ENCODE peak calls at places on chromosomes 6 and 20, in six cellular contexts. One of them, this sample, is unnamed.

GRCh38 chr20:2006452-2007381 is 12.9 kb upstream of the PDYN start:
- DNase-seq in mammary epithelial cell: peak; percentile 56
- DNase-seq in breast epithelium: no peak
- DNase-seq in heart left ventricle: no peak
- DNase-seq in lung: peak; percentile 30
- DNase-seq in pancreas: no peak
- DNase-seq in this sample: no peak

GRCh38 chr6:8392569-8392968 is 42.8 kb downstream of the SLC35B3 start:
- DNase-seq in mammary epithelial cell: no peak
- DNase-seq in breast epithelium: no peak
- DNase-seq in heart left ventricle: no peak
- DNase-seq in lung: no peak
- DNase-seq in pancreas: no peak
- DNase-seq in this sample: no peak

GRCh38 chr6:76264466-76264865 is 192.0 kb upstream of the IMPG1 start:
- DNase-seq in mammary epithelial cell: peak; percentile 1
- DNase-seq in breast epithelium: no peak
- DNase-seq in heart left ventricle: no peak
- DNase-seq in lung: no peak
- DNase-seq in pancreas: no peak
- DNase-seq in this sample: no peak

GRCh38 chr6:160102956-160103824 is 18.4 kb upstream of the SLC22A1 start:
- DNase-seq in mammary epithelial cell: no peak
- DNase-seq in breast epithelium: no peak
- DNase-seq in heart left ventricle: no peak
- DNase-seq in lung: no peak
- DNase-seq in pancreas: no peak
- DNase-seq in this sample: no peak

GRCh38 chr20:11935754-11936551 is 18.3 kb downstream of the BTBD3 start:
- DNase-seq in mammary epithelial cell: no peak
- DNase-seq in breast epithelium: no peak
- DNase-seq in heart left ventricle: no peak
- DNase-seq in lung: no peak
- DNase-seq in pancreas: no peak
- DNase-seq in this sample: no peak

GRCh38 chr6:26457407-26457795 is 354 bp upstream of the BTN2A1 start:
- DNase-seq in mammary epithelial cell: no peak
- DNase-seq in breast epithelium: no peak
- DNase-seq in heart left ventricle: no peak
- DNase-seq in lung: peak; percentile 36
- DNase-seq in pancreas: peak; percentile 28
- DNase-seq in this sample: peak; percentile 16

GRCh38 chr20:64038252-64038578 is 2.2 kb downstream of the C20orf204 start:
- DNase-seq in mammary epithelial cell: no peak
- DNase-seq in breast epithelium: no peak
- DNase-seq in heart left ventricle: no peak
- DNase-seq in lung: no peak
- DNase-seq in pancreas: no peak
- DNase-seq in this sample: no peak

GRCh38 chr6:40298207-40298606 is 289.0 kb downstream of the LRFN2 start:
- DNase-seq in mammary epithelial cell: no peak
- DNase-seq in breast epithelium: no peak
- DNase-seq in heart left ventricle: no peak
- DNase-seq in lung: no peak
- DNase-seq in pancreas: no peak
- DNase-seq in this sample: no peak

GRCh38 chr20:1633535-1633934 is 13.7 kb upstream of the SIRPB1 start:
- DNase-seq in mammary epithelial cell: peak; percentile 10
- DNase-seq in breast epithelium: no peak
- DNase-seq in heart left ventricle: no peak
- DNase-seq in lung: no peak
- DNase-seq in pancreas: no peak
- DNase-seq in this sample: no peak

GRCh38 chr6:111692327-111693164 is 86.9 kb upstream of the TRAF3IP2 start:
- DNase-seq in mammary epithelial cell: no peak
- DNase-seq in breast epithelium: no peak
- DNase-seq in heart left ventricle: peak; percentile 38
- DNase-seq in lung: no peak
- DNase-seq in pancreas: peak; percentile 81
- DNase-seq in this sample: no peak

GRCh38 chr6:137744877-137745276 is 122.2 kb upstream of the TNFAIP3 start:
- DNase-seq in mammary epithelial cell: no peak
- DNase-seq in breast epithelium: no peak
- DNase-seq in heart left ventricle: no peak
- DNase-seq in lung: no peak
- DNase-seq in pancreas: no peak
- DNase-seq in this sample: no peak

GRCh38 chr6:45608252-45608911 is 230.6 kb upstream of the SUPT3H start:
- DNase-seq in mammary epithelial cell: peak; percentile 69
- DNase-seq in breast epithelium: no peak
- DNase-seq in heart left ventricle: no peak
- DNase-seq in lung: no peak
- DNase-seq in pancreas: no peak
- DNase-seq in this sample: no peak

GRCh38 chr6:139728879-139729278 is 354.4 kb upstream of the CITED2 start:
- DNase-seq in mammary epithelial cell: no peak
- DNase-seq in breast epithelium: no peak
- DNase-seq in heart left ventricle: no peak
- DNase-seq in lung: no peak
- DNase-seq in pancreas: no peak
- DNase-seq in this sample: no peak

GRCh38 chr20:588932-589672 is 21.0 kb downstream of the TCF15 start:
- DNase-seq in mammary epithelial cell: no peak
- DNase-seq in breast epithelium: no peak
- DNase-seq in heart left ventricle: no peak
- DNase-seq in lung: no peak
- DNase-seq in pancreas: no peak
- DNase-seq in this sample: no peak

GRCh38 chr20:32274359-32274758 is 3.1 kb upstream of the KIF3B start:
- DNase-seq in mammary epithelial cell: no peak
- DNase-seq in breast epithelium: no peak
- DNase-seq in heart left ventricle: no peak
- DNase-seq in lung: no peak
- DNase-seq in pancreas: no peak
- DNase-seq in this sample: no peak

GRCh38 chr6:7200598-7201443 is 93.1 kb downstream of the RREB1 start:
- DNase-seq in mammary epithelial cell: peak; percentile 87
- DNase-seq in breast epithelium: peak; percentile 71
- DNase-seq in heart left ventricle: no peak
- DNase-seq in lung: peak; percentile 87
- DNase-seq in pancreas: peak; percentile 83
- DNase-seq in this sample: no peak

GRCh38 chr6:50707652-50708325 is 5.5 kb upstream of the TFAP2D start:
- DNase-seq in mammary epithelial cell: no peak
- DNase-seq in breast epithelium: no peak
- DNase-seq in heart left ventricle: no peak
- DNase-seq in lung: no peak
- DNase-seq in pancreas: no peak
- DNase-seq in this sample: no peak

GRCh38 chr6:161272600-161273355 is 1.1 kb downstream of the AGPAT4 start:
- DNase-seq in mammary epithelial cell: peak; percentile 15
- DNase-seq in breast epithelium: no peak
- DNase-seq in heart left ventricle: no peak
- DNase-seq in lung: no peak
- DNase-seq in pancreas: no peak
- DNase-seq in this sample: no peak

GRCh38 chr6:170173416-170173990 is 117.4 kb downstream of the DLL1 start:
- DNase-seq in mammary epithelial cell: no peak
- DNase-seq in breast epithelium: peak; percentile 37
- DNase-seq in heart left ventricle: no peak
- DNase-seq in lung: no peak
- DNase-seq in pancreas: no peak
- DNase-seq in this sample: no peak

GRCh38 chr20:41123636-41124035 is 13.7 kb upstream of the PLCG1 start:
- DNase-seq in mammary epithelial cell: no peak
- DNase-seq in breast epithelium: no peak
- DNase-seq in heart left ventricle: no peak
- DNase-seq in lung: no peak
- DNase-seq in pancreas: no peak
- DNase-seq in this sample: no peak

GRCh38 chr20:32140603-32141002 is 31.1 kb downstream of the TM9SF4 start:
- DNase-seq in mammary epithelial cell: no peak
- DNase-seq in breast epithelium: no peak
- DNase-seq in heart left ventricle: no peak
- DNase-seq in lung: no peak
- DNase-seq in pancreas: no peak
- DNase-seq in this sample: no peak

GRCh38 chr6:157379656-157380457 is 1.1 kb upstream of the ZDHHC14 start:
- DNase-seq in mammary epithelial cell: peak; percentile 84
- DNase-seq in breast epithelium: peak; percentile 87
- DNase-seq in heart left ventricle: peak; percentile 94
- DNase-seq in lung: peak; percentile 92
- DNase-seq in pancreas: peak; percentile 89
- DNase-seq in this sample: peak; percentile 91

GRCh38 chr6:12957321-12958051 is 240.9 kb downstream of the PHACTR1 start:
- DNase-seq in mammary epithelial cell: peak; percentile 35
- DNase-seq in breast epithelium: no peak
- DNase-seq in heart left ventricle: peak; percentile 87
- DNase-seq in lung: peak; percentile 85
- DNase-seq in pancreas: peak; percentile 82
- DNase-seq in this sample: peak; percentile 74

GRCh38 chr6:163568275-163568674 is 153.8 kb downstream of the QKI start:
- DNase-seq in mammary epithelial cell: no peak
- DNase-seq in breast epithelium: no peak
- DNase-seq in heart left ventricle: no peak
- DNase-seq in lung: no peak
- DNase-seq in pancreas: no peak
- DNase-seq in this sample: no peak

GRCh38 chr6:163563303-163563702 is 148.8 kb downstream of the QKI start:
- DNase-seq in mammary epithelial cell: no peak
- DNase-seq in breast epithelium: no peak
- DNase-seq in heart left ventricle: no peak
- DNase-seq in lung: no peak
- DNase-seq in pancreas: no peak
- DNase-seq in this sample: no peak

GRCh38 chr6:163565140-163565539 is 150.6 kb downstream of the QKI start:
- DNase-seq in mammary epithelial cell: no peak
- DNase-seq in breast epithelium: no peak
- DNase-seq in heart left ventricle: no peak
- DNase-seq in lung: no peak
- DNase-seq in pancreas: no peak
- DNase-seq in this sample: no peak

GRCh38 chr6:163564536-163564935 is 150.0 kb downstream of the QKI start:
- DNase-seq in mammary epithelial cell: no peak
- DNase-seq in breast epithelium: no peak
- DNase-seq in heart left ventricle: no peak
- DNase-seq in lung: no peak
- DNase-seq in pancreas: no peak
- DNase-seq in this sample: no peak

DNA sequence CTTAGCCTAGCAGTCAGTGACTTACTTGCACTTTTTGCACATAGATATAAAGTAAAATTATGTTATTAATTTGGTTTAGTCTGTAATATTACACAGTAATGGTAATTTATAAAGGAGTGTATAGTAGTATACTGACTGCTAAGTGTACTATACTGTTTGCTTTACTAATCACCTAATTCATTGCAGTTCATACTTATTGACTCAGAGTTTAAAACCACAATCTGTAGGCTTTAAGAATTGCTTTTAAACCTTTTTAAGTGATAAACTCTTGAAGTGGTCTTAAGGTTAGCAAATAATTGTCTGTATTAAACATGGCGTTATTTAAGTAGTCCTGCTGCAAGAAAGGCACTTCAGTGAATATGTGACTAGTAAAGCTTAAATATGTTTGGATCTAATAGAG is 151.5 kb downstream of the QKI start:
- DNase-seq in mammary epithelial cell: no peak
- DNase-seq in breast epithelium: no peak
- DNase-seq in heart left ventricle: no peak
- DNase-seq in lung: no peak
- DNase-seq in pancreas: no peak
- DNase-seq in this sample: no peak
- H3K36me3 ChIP-seq in mammary epithelial cell: peaks cover 8% of the 10 kb centered on the region
- H3K36me3 ChIP-seq in breast epithelium: no peaks in the 10 kb centered on the region
- H3K36me3 ChIP-seq in heart left ventricle: peaks cover 6% of the 10 kb centered on the region
- H3K36me3 ChIP-seq in lung: peaks cover 18% of the 10 kb centered on the region
- H3K36me3 ChIP-seq in pancreas: peaks cover 3% of the 10 kb centered on the region
- H3K36me3 ChIP-seq in this sample: peaks cover 73% of the 10 kb centered on the region

GRCh38 chr20:21102252-21102609 is 3.9 kb downstream of the LINC00237 start:
- DNase-seq in mammary epithelial cell: no peak
- DNase-seq in breast epithelium: no peak
- DNase-seq in heart left ventricle: no peak
- DNase-seq in lung: no peak
- DNase-seq in pancreas: peak; percentile 45
- DNase-seq in this sample: no peak
- H3K4me3 ChIP-seq in mammary epithelial cell: no peak overlapping the region
- H3K4me3 ChIP-seq in breast epithelium: peak overlapping the region; percentile 40
- H3K4me3 ChIP-seq in heart left ventricle: peak overlapping the region; percentile 25
- H3K4me3 ChIP-seq in lung: no peak overlapping the region
- H3K4me3 ChIP-seq in pancreas: peak overlapping the region; percentile 46
- H3K4me3 ChIP-seq in this sample: peak overlapping the region; percentile 62

GRCh38 chr20:61869750-61870507 is 195.8 kb downstream of the TAF4 start:
- DNase-seq in mammary epithelial cell: no peak
- DNase-seq in breast epithelium: no peak
- DNase-seq in heart left ventricle: no peak
- DNase-seq in lung: no peak
- DNase-seq in pancreas: no peak
- DNase-seq in this sample: no peak
- H3K27ac ChIP-seq in mammary epithelial cell: no peak overlapping the region
- H3K27ac ChIP-seq in breast epithelium: no peak overlapping the region
- H3K27ac ChIP-seq in heart left ventricle: no peak overlapping the region
- H3K27ac ChIP-seq in lung: no peak overlapping the region
- H3K27ac ChIP-seq in pancreas: no peak overlapping the region
- H3K27ac ChIP-seq in this sample: no peak overlapping the region

GRCh38 chr6:32973144-32973854 is 4.9 kb downstream of the BRD2 start:
- DNase-seq in mammary epithelial cell: peak; percentile 51
- DNase-seq in breast epithelium: no peak
- DNase-seq in heart left ventricle: no peak
- DNase-seq in lung: no peak
- DNase-seq in pancreas: peak; percentile 65
- DNase-seq in this sample: no peak

GRCh38 chr6:32974541-32975308 is 6.3 kb downstream of the BRD2 start:
- DNase-seq in mammary epithelial cell: no peak
- DNase-seq in breast epithelium: no peak
- DNase-seq in heart left ventricle: no peak
- DNase-seq in lung: no peak
- DNase-seq in pancreas: no peak
- DNase-seq in this sample: no peak

GRCh38 chr6:32972353-32973143 is 4.2 kb downstream of the BRD2 start:
- DNase-seq in mammary epithelial cell: no peak
- DNase-seq in breast epithelium: no peak
- DNase-seq in heart left ventricle: peak; percentile 48
- DNase-seq in lung: peak; percentile 45
- DNase-seq in pancreas: no peak
- DNase-seq in this sample: no peak

GRCh38 chr6:32975886-32976285 is 7.5 kb downstream of the BRD2 start:
- DNase-seq in mammary epithelial cell: no peak
- DNase-seq in breast epithelium: no peak
- DNase-seq in heart left ventricle: no peak
- DNase-seq in lung: no peak
- DNase-seq in pancreas: no peak
- DNase-seq in this sample: no peak

DNA sequence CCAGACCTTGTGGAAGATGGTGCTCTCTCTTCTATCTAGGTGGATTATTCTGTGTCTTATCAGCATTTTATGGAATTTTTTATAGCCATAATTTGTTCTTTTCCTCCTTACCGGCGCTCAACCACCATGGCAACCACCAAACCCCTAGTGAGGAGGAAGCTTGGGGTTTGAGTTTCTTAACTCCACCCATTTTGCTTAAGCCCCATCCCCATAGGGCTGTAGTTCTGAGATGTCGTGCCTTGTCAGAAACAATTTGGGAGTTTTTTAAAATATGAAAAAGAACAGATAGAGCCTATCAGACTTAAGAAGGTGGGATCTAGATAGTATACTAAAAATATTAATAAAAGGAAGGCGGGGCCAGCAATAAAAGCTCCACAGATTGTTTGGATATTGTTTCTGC is 5.5 kb downstream of the BRD2 start:
- DNase-seq in mammary epithelial cell: peak; percentile 37
- DNase-seq in breast epithelium: no peak
- DNase-seq in heart left ventricle: no peak
- DNase-seq in lung: no peak
- DNase-seq in pancreas: no peak
- DNase-seq in this sample: no peak
- H3K36me3 ChIP-seq in mammary epithelial cell: peaks cover 47% of the 10 kb centered on the region
- H3K36me3 ChIP-seq in breast epithelium: peaks cover 18% of the 10 kb centered on the region
- H3K36me3 ChIP-seq in heart left ventricle: peaks cover 48% of the 10 kb centered on the region
- H3K36me3 ChIP-seq in lung: peaks cover 48% of the 10 kb centered on the region
- H3K36me3 ChIP-seq in pancreas: peaks cover 36% of the 10 kb centered on the region
- H3K36me3 ChIP-seq in this sample: peaks cover 69% of the 10 kb centered on the region